ENCODE peak calls at places on chromosome 17, in seven cellular contexts. W is esophagus squamous epithelium, F is breast epithelium, S is H54, O is A549, C is body of pancreas, G is IMR-90. B is an unnamed sample.

GRCh38 chr17:27578718-27579085 is 52.3 kb upstream of the LGALS9 start:
- DNase-seq in W (no peak), F (no peak), S (no peak), O (no peak), C (peak; percentile 54), G (peak; percentile 68), B (no peak)

GRCh38 chr17:28878981-28879380 is 18.6 kb downstream of the FLOT2 start:
- DNase-seq in W (no peak), F (no peak), S (no peak), O (peak; percentile 81), C (peak; percentile 43), G (peak; percentile 32), B (no peak)

GRCh38 chr17:69485901-69486643 is 71.6 kb downstream of the MAP2K6 start:
- DNase-seq in W (no peak), F (no peak), S (no peak), O (peak; percentile 19), C (no peak), G (peak; percentile 59), B (no peak)

GRCh38 chr17:10698116-10698818 is 873 bp downstream of the ADPRM start:
- DNase-seq in W (no peak), F (no peak), S (no peak), O (no peak), C (no peak), G (peak; percentile 10), B (peak; percentile 51)

GRCh38 chr17:44122825-44123355 is 551 bp downstream of the HDAC5 start:
- DNase-seq in W (no peak), F (no peak), S (no peak), O (no peak), C (no peak), G (no peak), B (peak; percentile 24)

GRCh38 chr17:81253358-81254131 is 14.4 kb downstream of the NDUFAF8 start:
- DNase-seq in W (no peak), F (no peak), S (no peak), O (peak; percentile 43), C (peak; percentile 51), G (peak; percentile 31), B (peak; percentile 37)

GRCh38 chr17:76444518-76445311 is 8.2 kb downstream of the UBE2O start:
- DNase-seq in W (no peak), F (no peak), S (no peak), O (no peak), C (no peak), G (peak; percentile 55), B (no peak)

GRCh38 chr17:27631897-27632725 is 1.1 kb downstream of the LGALS9 start:
- DNase-seq in W (no peak), F (no peak), S (no peak), O (no peak), C (no peak), G (no peak), B (no peak)

GRCh38 chr17:33039874-33040273 is 48.2 kb downstream of the SPACA3 start:
- DNase-seq in W (no peak), F (no peak), S (no peak), O (peak; percentile 50), C (no peak), G (peak; percentile 78), B (no peak)

GRCh38 chr17:2713881-2714280 is 2.3 kb upstream of the CLUH start:
- DNase-seq in W (no peak), F (no peak), S (no peak), O (no peak), C (no peak), G (no peak), B (no peak)

GRCh38 chr17:42553161-42553818 is 567 bp downstream of the HSD17B1 start:
- DNase-seq in W (no peak), F (no peak), S (no peak), O (peak; percentile 59), C (no peak), G (no peak), B (no peak)

GRCh38 chr17:56707312-56708219 is 114.1 kb downstream of the NOG start:
- DNase-seq in W (no peak), F (no peak), S (no peak), O (no peak), C (no peak), G (peak; percentile 65), B (no peak)

GRCh38 chr17:67221062-67221998 is 23.7 kb downstream of the HELZ start:
- DNase-seq in W (no peak), F (no peak), S (no peak), O (peak; percentile 69), C (peak; percentile 17), G (peak; percentile 33), B (peak; percentile 22)

GRCh38 chr17:82300707-82301270 is 16.6 kb downstream of the CD7 start:
- DNase-seq in W (no peak), F (peak; percentile 67), S (no peak), O (peak; percentile 68), C (peak; percentile 81), G (peak; percentile 37), B (peak; percentile 50)

GRCh38 chr17:28528329-28529011 is 22.3 kb downstream of the FOXN1 start:
- DNase-seq in W (no peak), F (no peak), S (no peak), O (no peak), C (no peak), G (no peak), B (no peak)

GRCh38 chr17:66364508-66365203 is 62.2 kb downstream of the PRKCA start:
- DNase-seq in W (no peak), F (no peak), S (no peak), O (no peak), C (no peak), G (no peak), B (no peak)

GRCh38 chr17:44807817-44808155 is 22.3 kb downstream of the GJC1 start:
- DNase-seq in W (no peak), F (no peak), S (no peak), O (no peak), C (no peak), G (no peak), B (no peak)

GRCh38 chr17:41567317-41567716 is 4.5 kb downstream of the KRT9 start:
- DNase-seq in W (no peak), F (no peak), S (no peak), O (no peak), C (no peak), G (no peak), B (no peak)

GRCh38 chr17:34400301-34400931 is 37.4 kb upstream of the CCL1 start:
- DNase-seq in W (no peak), F (no peak), S (no peak), O (no peak), C (no peak), G (no peak), B (no peak)

GRCh38 chr17:75241996-75242460 is 19.4 kb downstream of the GGA3 start:
- DNase-seq in W (no peak), F (no peak), S (no peak), O (no peak), C (no peak), G (peak; percentile 52), B (no peak)

DNA sequence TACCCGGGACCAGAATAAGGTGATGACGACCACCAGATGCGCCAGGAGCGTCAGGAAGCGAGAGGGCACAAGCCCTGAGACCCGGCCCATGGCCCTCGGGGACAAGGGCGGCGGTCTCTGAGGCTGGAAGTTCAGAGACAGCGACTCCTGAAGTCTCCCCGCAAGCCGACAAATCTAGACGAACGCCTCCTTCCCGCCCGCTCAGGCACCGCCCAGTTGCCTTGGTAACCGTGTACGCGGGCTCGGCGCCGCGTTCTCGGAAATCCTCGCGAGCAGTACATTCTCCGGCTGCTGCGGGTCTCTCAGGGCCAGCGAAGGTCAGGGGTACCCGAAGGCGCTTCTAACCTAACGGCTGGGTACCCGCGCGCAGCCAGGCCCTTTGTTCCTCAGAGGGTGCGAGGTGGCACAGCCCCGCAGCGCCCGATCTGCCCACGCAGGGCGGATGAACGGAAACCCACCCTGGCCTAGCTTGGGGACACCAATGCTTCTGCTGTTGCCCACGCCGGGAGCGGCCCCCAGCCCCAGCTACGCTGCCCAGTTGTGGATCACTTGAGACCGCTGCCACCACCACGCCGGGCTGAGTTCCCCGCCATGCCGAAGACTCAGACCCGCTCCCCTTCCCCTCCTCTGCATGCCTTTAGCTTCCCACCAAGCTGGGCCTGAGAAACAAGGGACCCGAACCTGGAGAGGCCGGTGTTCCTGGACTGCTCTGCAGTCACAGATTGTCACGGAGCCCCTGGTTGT is at the start of gene TMEM107:
- DNase-seq in W (no peak), F (peak; percentile 72), S (no peak), O (peak; percentile 89), C (peak; percentile 90), G (peak; percentile 72), B (peak; percentile 89)
- TF ChIP-seq POLR2A in W (peak; percentile 72), F (no peak), S (peak; percentile 68), O (peak; percentile 55), C (no peak), G (no peak), B (peak; percentile 88)

GRCh38 chr17:8630227-8630801 is at the start of gene MYH10:
- DNase-seq in W (no peak), F (no peak), S (no peak), O (no peak), C (no peak), G (no peak), B (peak; percentile 25)
- TF ChIP-seq POLR2A in W (peak; percentile 48), F (no peak), S (peak; percentile 30), O (peak; percentile 76), C (peak; percentile 36), G (peak; percentile 61), B (peak; percentile 80)

DNA sequence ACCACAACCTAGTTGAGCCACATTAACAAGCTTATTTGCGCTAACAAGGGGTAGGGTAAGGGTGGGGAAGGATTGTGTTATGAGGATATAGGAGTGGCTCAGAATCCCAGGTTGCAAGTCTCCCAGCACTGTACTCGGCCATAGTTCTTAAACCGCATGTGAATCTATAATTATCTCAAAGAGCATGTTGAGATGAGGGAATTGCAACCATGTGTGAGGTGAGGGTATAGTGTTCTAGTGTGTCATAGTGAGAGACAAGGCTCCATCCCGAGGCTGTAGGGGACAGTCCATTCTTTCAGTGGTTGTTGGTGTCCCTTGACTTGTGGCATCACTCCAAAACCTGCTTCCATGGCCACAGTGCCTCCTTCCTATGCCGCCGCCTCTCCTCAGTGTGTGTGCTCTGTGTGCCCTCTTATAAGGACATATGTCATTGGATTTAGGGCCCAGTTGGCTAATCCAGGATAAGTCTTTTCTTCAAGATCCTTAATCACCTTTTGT is 22.7 kb upstream of the ATP5MC1 start:
- DNase-seq in W (no peak), F (no peak), S (no peak), O (no peak), C (no peak), G (no peak), B (no peak)
- TF ChIP-seq POLR2A in W (no peak), F (no peak), S (no peak), O (no peak), C (no peak), G (no peak), B (no peak)

GRCh38 chr17:47205419-47205963 is 3.7 kb upstream of the MYL4 start:
- DNase-seq in W (no peak), F (peak; percentile 92), S (no peak), O (no peak), C (peak; percentile 58), G (peak; percentile 68), B (peak; percentile 57)

GRCh38 chr17:47210105-47210504 is 957 bp downstream of the MYL4 start:
- DNase-seq in W (no peak), F (no peak), S (no peak), O (no peak), C (no peak), G (no peak), B (no peak)

GRCh38 chr17:47209499-47209898 is 351 bp downstream of the MYL4 start:
- DNase-seq in W (no peak), F (no peak), S (no peak), O (no peak), C (no peak), G (no peak), B (no peak)

GRCh38 chr17:47207143-47208067 is 1.7 kb upstream of the MYL4 start:
- DNase-seq in W (no peak), F (no peak), S (no peak), O (no peak), C (no peak), G (no peak), B (no peak)

GRCh38 chr17:47208744-47209488 is at the start of gene MYL4:
- DNase-seq in W (no peak), F (no peak), S (no peak), O (no peak), C (no peak), G (no peak), B (no peak)
- TF ChIP-seq POLR2A in W (no peak), F (no peak), S (no peak), O (no peak), C (no peak), G (no peak), B (no peak)